ENCODE peak calls at places on chromosome 18, in eight cellular contexts. One of them, this sample, is unnamed.

GRCh38 chr18:70280007-70280925 is 8.6 kb upstream of the SOCS6 start:
- DNase-seq in A549: no peak
- DNase-seq in AG04450: no peak
- DNase-seq in fibroblast of mammary gland: peak
- DNase-seq in hepatocyte: no peak
- DNase-seq in fibroblast of pulmonary artery: peak
- DNase-seq in BJ: no peak
- DNase-seq in mucosa of descending colon: no peak
- DNase-seq in this sample: peak

GRCh38 chr18:3037423-3037915 is 24.5 kb upstream of the LPIN2 start:
- DNase-seq in A549: peak
- DNase-seq in AG04450: peak
- DNase-seq in fibroblast of mammary gland: peak
- DNase-seq in hepatocyte: peak
- DNase-seq in fibroblast of pulmonary artery: peak
- DNase-seq in BJ: no peak
- DNase-seq in mucosa of descending colon: no peak
- DNase-seq in this sample: peak

GRCh38 chr18:5527603-5528002 is 16.2 kb downstream of the EPB41L3 start:
- DNase-seq in A549: no peak
- DNase-seq in AG04450: peak
- DNase-seq in fibroblast of mammary gland: peak
- DNase-seq in hepatocyte: peak
- DNase-seq in fibroblast of pulmonary artery: peak
- DNase-seq in BJ: peak
- DNase-seq in mucosa of descending colon: no peak
- DNase-seq in this sample: peak

GRCh38 chr18:13461488-13461887 is 242.9 kb downstream of the LDLRAD4 start:
- DNase-seq in A549: no peak
- DNase-seq in AG04450: no peak
- DNase-seq in fibroblast of mammary gland: no peak
- DNase-seq in hepatocyte: no peak
- DNase-seq in fibroblast of pulmonary artery: no peak
- DNase-seq in BJ: no peak
- DNase-seq in mucosa of descending colon: no peak
- DNase-seq in this sample: peak

GRCh38 chr18:79868811-79869541 is 71.2 kb downstream of the KCNG2 start:
- DNase-seq in A549: no peak
- DNase-seq in AG04450: no peak
- DNase-seq in fibroblast of mammary gland: no peak
- DNase-seq in hepatocyte: no peak
- DNase-seq in fibroblast of pulmonary artery: no peak
- DNase-seq in BJ: no peak
- DNase-seq in mucosa of descending colon: no peak
- DNase-seq in this sample: no peak

GRCh38 chr18:21727740-21728139 is 12.9 kb upstream of the MIB1 start:
- DNase-seq in A549: no peak
- DNase-seq in AG04450: no peak
- DNase-seq in fibroblast of mammary gland: no peak
- DNase-seq in hepatocyte: peak
- DNase-seq in fibroblast of pulmonary artery: no peak
- DNase-seq in BJ: no peak
- DNase-seq in mucosa of descending colon: no peak
- DNase-seq in this sample: no peak

GRCh38 chr18:31420524-31420923 is 27.0 kb upstream of the DSG3 start:
- DNase-seq in A549: no peak
- DNase-seq in AG04450: no peak
- DNase-seq in fibroblast of mammary gland: no peak
- DNase-seq in hepatocyte: no peak
- DNase-seq in fibroblast of pulmonary artery: no peak
- DNase-seq in BJ: no peak
- DNase-seq in mucosa of descending colon: no peak
- DNase-seq in this sample: no peak

GRCh38 chr18:10259934-10260333 is 194.5 kb upstream of the APCDD1 start:
- DNase-seq in A549: no peak
- DNase-seq in AG04450: no peak
- DNase-seq in fibroblast of mammary gland: peak
- DNase-seq in hepatocyte: no peak
- DNase-seq in fibroblast of pulmonary artery: no peak
- DNase-seq in BJ: no peak
- DNase-seq in mucosa of descending colon: no peak
- DNase-seq in this sample: no peak

GRCh38 chr18:13120967-13121586 is 97.5 kb upstream of the LDLRAD4 start:
- DNase-seq in A549: no peak
- DNase-seq in AG04450: no peak
- DNase-seq in fibroblast of mammary gland: peak
- DNase-seq in hepatocyte: no peak
- DNase-seq in fibroblast of pulmonary artery: peak
- DNase-seq in BJ: peak
- DNase-seq in mucosa of descending colon: no peak
- DNase-seq in this sample: peak

GRCh38 chr18:48777026-48777736 is 173.6 kb downstream of the SMAD7 start:
- DNase-seq in A549: peak
- DNase-seq in AG04450: no peak
- DNase-seq in fibroblast of mammary gland: peak
- DNase-seq in hepatocyte: peak
- DNase-seq in fibroblast of pulmonary artery: peak
- DNase-seq in BJ: no peak
- DNase-seq in mucosa of descending colon: peak
- DNase-seq in this sample: peak

GRCh38 chr18:37409870-37410269 is 155.7 kb downstream of the CELF4 start:
- DNase-seq in A549: no peak
- DNase-seq in AG04450: no peak
- DNase-seq in fibroblast of mammary gland: no peak
- DNase-seq in hepatocyte: no peak
- DNase-seq in fibroblast of pulmonary artery: no peak
- DNase-seq in BJ: no peak
- DNase-seq in mucosa of descending colon: no peak
- DNase-seq in this sample: no peak

GRCh38 chr18:57744211-57744694 is 58.9 kb downstream of the ATP8B1 start:
- DNase-seq in A549: no peak
- DNase-seq in AG04450: no peak
- DNase-seq in fibroblast of mammary gland: no peak
- DNase-seq in hepatocyte: no peak
- DNase-seq in fibroblast of pulmonary artery: peak
- DNase-seq in BJ: no peak
- DNase-seq in mucosa of descending colon: no peak
- DNase-seq in this sample: peak

GRCh38 chr18:80108122-80108536 is 933 bp upstream of the ADNP2 start:
- DNase-seq in A549: no peak
- DNase-seq in AG04450: no peak
- DNase-seq in fibroblast of mammary gland: no peak
- DNase-seq in hepatocyte: no peak
- DNase-seq in fibroblast of pulmonary artery: no peak
- DNase-seq in BJ: no peak
- DNase-seq in mucosa of descending colon: peak
- DNase-seq in this sample: no peak

GRCh38 chr18:73296686-73297085 is 428.9 kb upstream of the NETO1 start:
- DNase-seq in A549: no peak
- DNase-seq in AG04450: no peak
- DNase-seq in fibroblast of mammary gland: no peak
- DNase-seq in hepatocyte: no peak
- DNase-seq in fibroblast of pulmonary artery: no peak
- DNase-seq in BJ: no peak
- DNase-seq in mucosa of descending colon: no peak
- DNase-seq in this sample: no peak

GRCh38 chr18:61943175-61943964 is 50.6 kb upstream of the RNF152 start:
- DNase-seq in A549: no peak
- DNase-seq in AG04450: no peak
- DNase-seq in fibroblast of mammary gland: no peak
- DNase-seq in hepatocyte: no peak
- DNase-seq in fibroblast of pulmonary artery: no peak
- DNase-seq in BJ: no peak
- DNase-seq in mucosa of descending colon: no peak
- DNase-seq in this sample: no peak

GRCh38 chr18:3757361-3757760 is 307.4 kb downstream of the TGIF1 start:
- DNase-seq in A549: no peak
- DNase-seq in AG04450: no peak
- DNase-seq in fibroblast of mammary gland: no peak
- DNase-seq in hepatocyte: no peak
- DNase-seq in fibroblast of pulmonary artery: no peak
- DNase-seq in BJ: no peak
- DNase-seq in mucosa of descending colon: no peak
- DNase-seq in this sample: no peak

GRCh38 chr18:991441-991840 is 86.8 kb downstream of the ADCYAP1 start:
- DNase-seq in A549: no peak
- DNase-seq in AG04450: no peak
- DNase-seq in fibroblast of mammary gland: no peak
- DNase-seq in hepatocyte: no peak
- DNase-seq in fibroblast of pulmonary artery: no peak
- DNase-seq in BJ: no peak
- DNase-seq in mucosa of descending colon: no peak
- DNase-seq in this sample: peak

GRCh38 chr18:69257861-69258458 is 142.7 kb upstream of the DOK6 start:
- DNase-seq in A549: no peak
- DNase-seq in AG04450: peak
- DNase-seq in fibroblast of mammary gland: peak
- DNase-seq in hepatocyte: peak
- DNase-seq in fibroblast of pulmonary artery: peak
- DNase-seq in BJ: peak
- DNase-seq in mucosa of descending colon: no peak
- DNase-seq in this sample: peak

GRCh38 chr18:50158866-50159653 is 35.9 kb downstream of the MYO5B start:
- DNase-seq in A549: no peak
- DNase-seq in AG04450: no peak
- DNase-seq in fibroblast of mammary gland: no peak
- DNase-seq in hepatocyte: peak
- DNase-seq in fibroblast of pulmonary artery: no peak
- DNase-seq in BJ: no peak
- DNase-seq in mucosa of descending colon: peak
- DNase-seq in this sample: no peak

GRCh38 chr18:25435462-25435782 is 83.5 kb upstream of the ZNF521 start:
- DNase-seq in A549: no peak
- DNase-seq in AG04450: no peak
- DNase-seq in fibroblast of mammary gland: no peak
- DNase-seq in hepatocyte: no peak
- DNase-seq in fibroblast of pulmonary artery: no peak
- DNase-seq in BJ: no peak
- DNase-seq in mucosa of descending colon: no peak
- DNase-seq in this sample: no peak

DNA sequence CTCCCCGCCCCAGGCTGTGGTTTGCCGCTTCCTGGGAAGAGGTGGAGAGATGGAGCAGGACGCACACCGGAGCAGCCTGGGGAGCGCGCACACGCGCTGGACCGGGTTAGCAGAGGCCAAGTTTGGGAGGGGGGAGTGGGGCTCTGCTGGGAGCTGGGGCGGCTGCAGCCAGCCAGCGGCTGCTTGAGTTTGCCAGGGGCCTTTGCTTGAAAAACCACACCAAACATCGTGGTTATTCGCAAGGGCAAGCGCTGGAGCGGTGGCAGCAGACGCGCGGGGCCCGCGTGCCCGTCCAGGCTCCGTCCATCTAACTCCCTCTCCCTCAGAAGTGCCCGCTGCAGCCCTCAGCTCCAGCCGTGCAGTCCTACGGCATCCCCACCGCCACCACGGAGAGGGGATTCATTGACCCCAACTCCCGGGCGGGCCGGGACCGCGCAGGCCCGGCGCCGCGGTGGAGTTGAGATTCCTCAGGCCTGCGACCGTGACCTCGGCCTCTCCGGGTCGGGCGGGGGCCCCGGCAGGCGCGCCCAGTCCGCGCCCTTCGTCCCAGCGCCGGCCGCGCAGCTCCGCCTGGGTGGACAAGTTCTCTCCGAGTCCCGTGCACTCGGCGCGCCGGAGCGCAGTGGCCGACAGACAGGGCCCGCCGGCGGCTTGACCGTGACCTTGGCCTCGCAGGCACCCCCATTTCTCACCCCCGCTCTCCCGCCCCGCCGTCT is 4.5 kb downstream of the PTGR3 start:
- DNase-seq in A549: no peak
- DNase-seq in AG04450: no peak
- DNase-seq in fibroblast of mammary gland: no peak
- DNase-seq in hepatocyte: peak
- DNase-seq in fibroblast of pulmonary artery: no peak
- DNase-seq in BJ: no peak
- DNase-seq in mucosa of descending colon: peak
- DNase-seq in this sample: peak
- H3K4me3 ChIP-seq in A549: no peak
- H3K4me3 ChIP-seq in AG04450: peak
- H3K4me3 ChIP-seq in fibroblast of mammary gland: peak
- H3K4me3 ChIP-seq in hepatocyte: peak
- H3K4me3 ChIP-seq in fibroblast of pulmonary artery: peak
- H3K4me3 ChIP-seq in BJ: peak
- H3K4me3 ChIP-seq in mucosa of descending colon: no peak
- H3K4me3 ChIP-seq in this sample: peak

DNA sequence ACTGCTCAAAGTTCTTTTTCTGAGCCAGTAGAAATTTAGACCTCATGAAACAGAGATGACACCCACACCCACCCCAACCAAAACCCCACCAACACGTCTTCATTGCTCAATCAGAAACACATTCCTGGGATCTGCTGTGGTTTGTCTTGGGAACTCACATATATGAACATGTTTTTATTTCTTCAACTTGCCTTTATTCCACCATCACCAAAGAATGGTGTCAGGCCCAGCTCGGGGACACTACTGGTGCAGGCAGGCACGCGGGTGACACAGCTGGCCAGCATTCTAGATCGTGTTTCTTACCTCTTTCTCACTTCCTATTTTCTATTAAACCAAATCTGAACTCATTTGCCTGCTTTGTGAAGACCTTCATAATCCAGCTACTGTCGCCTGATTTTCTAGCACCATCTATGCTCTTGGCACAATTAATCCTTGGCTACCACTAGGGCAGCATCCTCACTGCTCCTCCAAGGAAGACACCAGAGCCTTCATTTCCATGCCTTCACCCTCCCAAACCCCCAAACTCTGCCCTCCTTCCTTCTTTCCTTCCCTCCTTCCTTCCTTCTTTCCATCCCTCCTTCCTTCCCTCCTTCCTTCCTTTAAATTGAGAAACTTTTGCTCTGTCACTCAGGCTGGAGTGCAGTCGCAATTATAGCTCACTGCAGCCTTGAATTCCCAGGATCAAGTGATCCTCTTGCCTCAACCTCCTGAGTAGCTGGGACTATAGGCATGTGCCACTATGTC is 157.1 kb downstream of the BCL2 start:
- DNase-seq in A549: no peak
- DNase-seq in AG04450: no peak
- DNase-seq in fibroblast of mammary gland: peak
- DNase-seq in hepatocyte: no peak
- DNase-seq in fibroblast of pulmonary artery: peak
- DNase-seq in BJ: no peak
- DNase-seq in mucosa of descending colon: no peak
- DNase-seq in this sample: peak
- H3K4me3 ChIP-seq in A549: no peak
- H3K4me3 ChIP-seq in AG04450: no peak
- H3K4me3 ChIP-seq in fibroblast of mammary gland: no peak
- H3K4me3 ChIP-seq in hepatocyte: no peak
- H3K4me3 ChIP-seq in fibroblast of pulmonary artery: no peak
- H3K4me3 ChIP-seq in BJ: no peak
- H3K4me3 ChIP-seq in mucosa of descending colon: no peak
- H3K4me3 ChIP-seq in this sample: no peak

GRCh38 chr18:45688113-45688512 is 35.9 kb upstream of the SLC14A1 start:
- DNase-seq in A549: no peak
- DNase-seq in AG04450: no peak
- DNase-seq in fibroblast of mammary gland: no peak
- DNase-seq in hepatocyte: no peak
- DNase-seq in fibroblast of pulmonary artery: peak
- DNase-seq in BJ: no peak
- DNase-seq in mucosa of descending colon: no peak
- DNase-seq in this sample: no peak
- H3K4me3 ChIP-seq in A549: no peak
- H3K4me3 ChIP-seq in AG04450: no peak
- H3K4me3 ChIP-seq in fibroblast of mammary gland: no peak
- H3K4me3 ChIP-seq in hepatocyte: no peak
- H3K4me3 ChIP-seq in fibroblast of pulmonary artery: no peak
- H3K4me3 ChIP-seq in BJ: no peak
- H3K4me3 ChIP-seq in mucosa of descending colon: no peak
- H3K4me3 ChIP-seq in this sample: no peak

GRCh38 chr18:23852236-23853045 is 162.1 kb upstream of the TTC39C start:
- DNase-seq in A549: no peak
- DNase-seq in AG04450: no peak
- DNase-seq in fibroblast of mammary gland: no peak
- DNase-seq in hepatocyte: no peak
- DNase-seq in fibroblast of pulmonary artery: no peak
- DNase-seq in BJ: no peak
- DNase-seq in mucosa of descending colon: no peak
- DNase-seq in this sample: no peak
- H3K4me3 ChIP-seq in A549: no peak
- H3K4me3 ChIP-seq in AG04450: no peak
- H3K4me3 ChIP-seq in fibroblast of mammary gland: no peak
- H3K4me3 ChIP-seq in hepatocyte: no peak
- H3K4me3 ChIP-seq in fibroblast of pulmonary artery: no peak
- H3K4me3 ChIP-seq in BJ: no peak
- H3K4me3 ChIP-seq in mucosa of descending colon: no peak
- H3K4me3 ChIP-seq in this sample: no peak